ENCODE peak calls at places on chromosomes 1 and 21, in eight cellular contexts. One of them, this sample, is unnamed.
A peak's percentile ranks its signal among the peaks of the same experiment; 100 is the strongest.

GRCh38 chr21:34552324-34553198 is 40.6 kb upstream of the KCNE1 start:
- DNase-seq in mammary epithelial cell: no peak
- DNase-seq in GM06990: no peak
- DNase-seq in IMR-90: no peak
- DNase-seq in AG10803: peak; percentile 25
- DNase-seq in ovary: no peak
- DNase-seq in fibroblast of lung: peak; percentile 62
- DNase-seq in neural progenitor cell: no peak
- DNase-seq in this sample: no peak

GRCh38 chr1:68571499-68571898 is 74.6 kb upstream of the DEPDC1 start:
- DNase-seq in fibroblast of lung: peak; percentile 16
- DNase-seq in GM06990: no peak
- DNase-seq in neural progenitor cell: no peak
- DNase-seq in AG10803: no peak
- DNase-seq in ovary: no peak
- DNase-seq in mammary epithelial cell: peak; percentile 27
- DNase-seq in IMR-90: no peak
- DNase-seq in this sample: no peak

GRCh38 chr1:20981903-20982695 is 194.6 kb downstream of the EIF4G3 start:
- DNase-seq in mammary epithelial cell: peak; percentile 16
- DNase-seq in ovary: no peak
- DNase-seq in AG10803: peak; percentile 37
- DNase-seq in GM06990: no peak
- DNase-seq in fibroblast of lung: peak; percentile 71
- DNase-seq in neural progenitor cell: no peak
- DNase-seq in IMR-90: peak; percentile 26
- DNase-seq in this sample: no peak

GRCh38 chr21:29741761-29742160 is 198.0 kb downstream of the GRIK1 start:
- DNase-seq in AG10803: no peak
- DNase-seq in fibroblast of lung: no peak
- DNase-seq in IMR-90: no peak
- DNase-seq in mammary epithelial cell: no peak
- DNase-seq in neural progenitor cell: no peak
- DNase-seq in GM06990: no peak
- DNase-seq in ovary: no peak
- DNase-seq in this sample: no peak

GRCh38 chr1:183022202-183023145 is 746 bp upstream of the LAMC1 start:
- DNase-seq in fibroblast of lung: peak; percentile 99
- DNase-seq in neural progenitor cell: peak; percentile 92
- DNase-seq in ovary: peak; percentile 87
- DNase-seq in AG10803: peak; percentile 99
- DNase-seq in GM06990: peak; percentile 75
- DNase-seq in IMR-90: peak; percentile 98
- DNase-seq in mammary epithelial cell: peak; percentile 96
- DNase-seq in this sample: peak; percentile 95

GRCh38 chr1:200306954-200307754 is 102.7 kb downstream of the ZNF281 start:
- DNase-seq in fibroblast of lung: peak; percentile 63
- DNase-seq in ovary: no peak
- DNase-seq in neural progenitor cell: peak; percentile 49
- DNase-seq in mammary epithelial cell: no peak
- DNase-seq in IMR-90: peak; percentile 46
- DNase-seq in GM06990: peak; percentile 47
- DNase-seq in AG10803: peak; percentile 44
- DNase-seq in this sample: no peak

GRCh38 chr1:31010081-31010989 is 55.2 kb downstream of the PUM1 start:
- DNase-seq in ovary: no peak
- DNase-seq in AG10803: peak; percentile 66
- DNase-seq in fibroblast of lung: peak; percentile 33
- DNase-seq in neural progenitor cell: no peak
- DNase-seq in mammary epithelial cell: peak; percentile 70
- DNase-seq in IMR-90: peak; percentile 92
- DNase-seq in GM06990: peak; percentile 25
- DNase-seq in this sample: no peak

GRCh38 chr1:93541045-93541444 is 93.1 kb downstream of the FNBP1L start:
- DNase-seq in mammary epithelial cell: no peak
- DNase-seq in AG10803: peak; percentile 24
- DNase-seq in GM06990: no peak
- DNase-seq in IMR-90: no peak
- DNase-seq in fibroblast of lung: no peak
- DNase-seq in neural progenitor cell: no peak
- DNase-seq in ovary: no peak
- DNase-seq in this sample: no peak

GRCh38 chr1:57996400-57996799 is 550.1 kb downstream of the OMA1 start:
- DNase-seq in neural progenitor cell: no peak
- DNase-seq in GM06990: no peak
- DNase-seq in IMR-90: no peak
- DNase-seq in mammary epithelial cell: no peak
- DNase-seq in AG10803: no peak
- DNase-seq in fibroblast of lung: no peak
- DNase-seq in ovary: no peak
- DNase-seq in this sample: no peak

GRCh38 chr1:50268049-50268448 is 155.2 kb downstream of the DMRTA2 start:
- DNase-seq in fibroblast of lung: no peak
- DNase-seq in ovary: no peak
- DNase-seq in IMR-90: no peak
- DNase-seq in mammary epithelial cell: peak; percentile 28
- DNase-seq in neural progenitor cell: peak; percentile 40
- DNase-seq in GM06990: no peak
- DNase-seq in AG10803: no peak
- DNase-seq in this sample: no peak

GRCh38 chr1:245860681-245861552 is 646.2 kb downstream of the SMYD3 start:
- DNase-seq in neural progenitor cell: no peak
- DNase-seq in GM06990: no peak
- DNase-seq in fibroblast of lung: peak; percentile 66
- DNase-seq in mammary epithelial cell: no peak
- DNase-seq in ovary: no peak
- DNase-seq in IMR-90: peak; percentile 71
- DNase-seq in AG10803: peak; percentile 90
- DNase-seq in this sample: no peak

GRCh38 chr1:171754971-171755370 is 13.1 kb upstream of the VAMP4 start:
- DNase-seq in AG10803: no peak
- DNase-seq in ovary: no peak
- DNase-seq in neural progenitor cell: no peak
- DNase-seq in IMR-90: peak; percentile 36
- DNase-seq in GM06990: no peak
- DNase-seq in mammary epithelial cell: no peak
- DNase-seq in fibroblast of lung: peak; percentile 17
- DNase-seq in this sample: no peak

GRCh38 chr1:171756856-171757255 is 15.0 kb upstream of the VAMP4 start:
- DNase-seq in mammary epithelial cell: no peak
- DNase-seq in AG10803: no peak
- DNase-seq in IMR-90: no peak
- DNase-seq in ovary: no peak
- DNase-seq in neural progenitor cell: no peak
- DNase-seq in fibroblast of lung: no peak
- DNase-seq in GM06990: no peak
- DNase-seq in this sample: no peak

GRCh38 chr1:171753685-171754380 is 12.0 kb upstream of the VAMP4 start:
- DNase-seq in IMR-90: peak; percentile 33
- DNase-seq in AG10803: no peak
- DNase-seq in GM06990: no peak
- DNase-seq in ovary: no peak
- DNase-seq in mammary epithelial cell: no peak
- DNase-seq in fibroblast of lung: no peak
- DNase-seq in neural progenitor cell: no peak
- DNase-seq in this sample: no peak

GRCh38 chr1:171753182-171753581 is 11.3 kb upstream of the VAMP4 start:
- DNase-seq in fibroblast of lung: no peak
- DNase-seq in ovary: no peak
- DNase-seq in IMR-90: no peak
- DNase-seq in GM06990: no peak
- DNase-seq in AG10803: no peak
- DNase-seq in mammary epithelial cell: no peak
- DNase-seq in neural progenitor cell: no peak
- DNase-seq in this sample: no peak

DNA sequence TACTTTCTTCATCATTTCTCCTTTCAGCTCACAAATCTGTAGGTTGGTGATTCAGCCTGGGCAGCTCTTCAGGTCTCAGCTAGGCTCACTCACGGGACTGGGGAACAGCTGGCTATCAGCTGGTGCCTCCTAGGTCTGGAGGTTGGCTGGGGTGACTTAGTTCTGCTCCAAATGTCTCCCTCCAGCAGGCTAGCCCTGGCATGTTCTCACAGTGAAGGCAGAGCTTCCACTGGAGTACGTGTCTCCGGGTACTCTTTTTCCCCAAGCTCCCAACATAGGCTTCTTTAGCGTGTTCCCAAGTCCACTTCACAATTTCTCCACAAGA is 12.5 kb upstream of the VAMP4 start:
- DNase-seq in IMR-90: peak; percentile 86
- DNase-seq in ovary: no peak
- DNase-seq in neural progenitor cell: no peak
- DNase-seq in mammary epithelial cell: peak; percentile 75
- DNase-seq in AG10803: peak; percentile 96
- DNase-seq in fibroblast of lung: peak; percentile 81
- DNase-seq in GM06990: no peak
- DNase-seq in this sample: no peak
- H3K4me3 ChIP-seq in IMR-90: no peak overlapping the region
- H3K4me3 ChIP-seq in ovary: no peak overlapping the region
- H3K4me3 ChIP-seq in neural progenitor cell: no peak overlapping the region
- H3K4me3 ChIP-seq in mammary epithelial cell: no peak overlapping the region
- H3K4me3 ChIP-seq in AG10803: no peak overlapping the region
- H3K4me3 ChIP-seq in fibroblast of lung: no peak overlapping the region
- H3K4me3 ChIP-seq in GM06990: no peak overlapping the region
- H3K4me3 ChIP-seq in this sample: no peak overlapping the region

GRCh38 chr1:22971161-22972062 is 1.3 kb downstream of the LACTBL1 start:
- DNase-seq in fibroblast of lung: peak; percentile 15
- DNase-seq in mammary epithelial cell: peak; percentile 39
- DNase-seq in IMR-90: peak; percentile 16
- DNase-seq in neural progenitor cell: no peak
- DNase-seq in AG10803: no peak
- DNase-seq in GM06990: no peak
- DNase-seq in ovary: no peak
- DNase-seq in this sample: no peak

GRCh38 chr1:22972760-22973159 is at the start of gene LACTBL1:
- DNase-seq in IMR-90: no peak
- DNase-seq in fibroblast of lung: no peak
- DNase-seq in neural progenitor cell: peak; percentile 43
- DNase-seq in mammary epithelial cell: no peak
- DNase-seq in AG10803: no peak
- DNase-seq in ovary: no peak
- DNase-seq in GM06990: no peak
- DNase-seq in this sample: no peak

GRCh38 chr1:22970096-22970495 is 2.6 kb downstream of the LACTBL1 start:
- DNase-seq in IMR-90: no peak
- DNase-seq in neural progenitor cell: no peak
- DNase-seq in ovary: no peak
- DNase-seq in AG10803: no peak
- DNase-seq in GM06990: no peak
- DNase-seq in fibroblast of lung: no peak
- DNase-seq in mammary epithelial cell: no peak
- DNase-seq in this sample: no peak

GRCh38 chr1:22969224-22969829 is 3.3 kb downstream of the LACTBL1 start:
- DNase-seq in AG10803: peak; percentile 59
- DNase-seq in IMR-90: peak; percentile 90
- DNase-seq in mammary epithelial cell: peak; percentile 59
- DNase-seq in GM06990: no peak
- DNase-seq in neural progenitor cell: no peak
- DNase-seq in fibroblast of lung: peak; percentile 90
- DNase-seq in ovary: no peak
- DNase-seq in this sample: no peak

DNA sequence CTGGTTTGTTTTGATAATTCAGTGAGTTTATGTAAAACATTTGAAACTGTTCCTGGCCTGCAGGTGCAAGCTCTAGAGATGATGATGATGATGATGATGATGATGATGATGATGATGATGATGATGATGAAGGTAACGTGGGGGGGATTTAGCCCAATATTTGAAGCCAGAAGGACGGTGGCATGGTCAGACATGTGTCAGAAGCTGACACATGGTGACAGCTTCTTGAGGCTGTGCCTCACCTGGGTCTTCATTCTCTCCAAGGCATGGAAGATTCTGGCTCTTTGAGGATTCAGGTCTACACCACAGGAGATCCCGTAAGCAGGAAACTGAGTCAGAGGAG is 632 bp downstream of the LACTBL1 start:
- DNase-seq in IMR-90: no peak
- DNase-seq in GM06990: no peak
- DNase-seq in AG10803: no peak
- DNase-seq in mammary epithelial cell: no peak
- DNase-seq in ovary: no peak
- DNase-seq in neural progenitor cell: no peak
- DNase-seq in fibroblast of lung: no peak
- DNase-seq in this sample: no peak
- TF ChIP-seq CTCF in IMR-90: no peak
- TF ChIP-seq CTCF in GM06990: no peak
- TF ChIP-seq CTCF in AG10803: no peak
- TF ChIP-seq CTCF in mammary epithelial cell: no peak
- TF ChIP-seq CTCF in ovary: no peak
- TF ChIP-seq CTCF in neural progenitor cell: no peak
- TF ChIP-seq CTCF in fibroblast of lung: no peak
- TF ChIP-seq CTCF in this sample: no peak

DNA sequence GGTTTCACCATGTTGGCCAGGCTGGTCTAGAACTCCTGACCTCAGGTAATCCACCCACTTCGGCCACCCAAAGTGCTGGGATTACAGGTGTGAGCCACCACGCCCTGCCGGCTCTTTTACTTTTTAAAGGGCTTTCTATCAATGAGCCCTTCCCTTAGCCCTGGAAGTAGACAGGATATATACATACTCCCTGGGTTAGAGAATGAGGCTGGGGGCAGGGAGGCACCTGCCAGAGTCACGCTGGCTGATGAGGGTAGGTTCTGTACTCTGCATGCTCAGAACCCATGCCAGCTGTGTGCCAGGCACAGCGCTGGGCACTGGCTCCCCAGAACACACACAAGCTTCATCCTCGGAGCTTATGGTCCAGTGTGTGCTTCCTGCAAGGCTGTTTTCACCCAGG is 113.6 kb upstream of the IPO9 start:
- DNase-seq in IMR-90: no peak
- DNase-seq in mammary epithelial cell: no peak
- DNase-seq in neural progenitor cell: no peak
- DNase-seq in AG10803: no peak
- DNase-seq in GM06990: no peak
- DNase-seq in ovary: no peak
- DNase-seq in fibroblast of lung: no peak
- DNase-seq in this sample: no peak
- H3K4me3 ChIP-seq in IMR-90: no peak overlapping the region
- H3K4me3 ChIP-seq in mammary epithelial cell: no peak overlapping the region
- H3K4me3 ChIP-seq in neural progenitor cell: no peak overlapping the region
- H3K4me3 ChIP-seq in AG10803: no peak overlapping the region
- H3K4me3 ChIP-seq in GM06990: no peak overlapping the region
- H3K4me3 ChIP-seq in ovary: no peak overlapping the region
- H3K4me3 ChIP-seq in fibroblast of lung: no peak overlapping the region
- H3K4me3 ChIP-seq in this sample: peak overlapping the region; percentile 12

DNA sequence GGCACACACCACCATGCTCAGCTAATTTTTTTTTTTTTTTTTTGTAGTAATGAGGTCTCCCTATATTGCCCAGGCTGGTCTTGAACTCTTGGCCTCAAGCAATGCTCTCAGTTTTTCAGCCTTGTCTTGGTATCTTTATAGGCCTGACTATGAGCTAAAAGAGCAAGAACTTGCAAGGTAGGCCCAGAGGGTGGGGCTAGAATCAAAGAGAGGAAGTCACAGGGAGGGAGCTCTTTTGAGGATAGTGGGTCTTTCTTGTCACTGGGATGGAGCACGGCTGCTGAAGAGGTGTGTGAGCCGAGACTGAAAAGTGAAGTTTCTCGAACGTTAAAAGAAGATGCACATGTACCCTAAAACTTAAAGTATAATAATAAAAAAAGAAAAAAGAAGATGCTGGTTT is 260.0 kb upstream of the BEND5 start:
- DNase-seq in mammary epithelial cell: no peak
- DNase-seq in GM06990: no peak
- DNase-seq in AG10803: no peak
- DNase-seq in ovary: no peak
- DNase-seq in IMR-90: no peak
- DNase-seq in fibroblast of lung: no peak
- DNase-seq in neural progenitor cell: no peak
- DNase-seq in this sample: no peak
- TF ChIP-seq CTCF in mammary epithelial cell: no peak
- TF ChIP-seq CTCF in GM06990: peak; percentile 1
- TF ChIP-seq CTCF in AG10803: no peak
- TF ChIP-seq CTCF in ovary: no peak
- TF ChIP-seq CTCF in IMR-90: no peak
- TF ChIP-seq CTCF in fibroblast of lung: no peak
- TF ChIP-seq CTCF in neural progenitor cell: no peak
- TF ChIP-seq CTCF in this sample: no peak

This sample was measured in coronary artery.